ENCODE peak calls at places on chromosomes 5 and 9, in four cellular contexts. M, L, A and X are unnamed samples.

GRCh38 chr9:114096041-114096511 is 3.0 kb downstream of the KIF12 start:
- DNase-seq in M (no peak), L (no peak), A (no peak), X (no peak)

GRCh38 chr5:149118463-149118862 is 22.8 kb upstream of the ABLIM3 start:
- DNase-seq in M (no peak), L (peak), A (no peak), X (no peak)

GRCh38 chr9:93617273-93617672 is 40.9 kb downstream of the PHF2 start:
- DNase-seq in M (no peak), L (no peak), A (no peak), X (no peak)

GRCh38 chr5:173324115-173325001 is 3.9 kb downstream of the STC2 start:
- DNase-seq in M (peak), L (no peak), A (peak), X (peak)

GRCh38 chr5:1437452-1437851 is 7.8 kb downstream of the SLC6A3 start:
- DNase-seq in M (peak), L (peak), A (peak), X (peak)

GRCh38 chr5:88664630-88665029 is 218.4 kb downstream of the MEF2C start:
- DNase-seq in M (no peak), L (no peak), A (no peak), X (no peak)

GRCh38 chr9:26510137-26510536 is 382.5 kb downstream of the CAAP1 start:
- DNase-seq in M (no peak), L (no peak), A (no peak), X (no peak)

GRCh38 chr9:71634753-71635152 is 133.6 kb downstream of the CEMIP2 start:
- DNase-seq in M (no peak), L (no peak), A (no peak), X (no peak)

GRCh38 chr5:76521240-76521758 is 101.9 kb downstream of the F2RL2 start:
- DNase-seq in M (peak), L (peak), A (no peak), X (peak)

GRCh38 chr5:157222506-157223230 is 42.0 kb downstream of the ITK start:
- DNase-seq in M (peak), L (no peak), A (no peak), X (peak)

GRCh38 chr5:177592905-177593304 is 902 bp downstream of the TMED9 start:
- DNase-seq in M (no peak), L (no peak), A (no peak), X (no peak)

GRCh38 chr9:133261103-133261752 is 13.8 kb downstream of the ABO start:
- DNase-seq in M (no peak), L (no peak), A (no peak), X (no peak)

GRCh38 chr5:177458122-177458681 is 11.6 kb downstream of the PRR7 start:
- DNase-seq in M (no peak), L (no peak), A (no peak), X (no peak)

GRCh38 chr9:114487607-114488300 is 17.5 kb downstream of the WHRN start:
- DNase-seq in M (peak), L (peak), A (peak), X (peak)

DNA sequence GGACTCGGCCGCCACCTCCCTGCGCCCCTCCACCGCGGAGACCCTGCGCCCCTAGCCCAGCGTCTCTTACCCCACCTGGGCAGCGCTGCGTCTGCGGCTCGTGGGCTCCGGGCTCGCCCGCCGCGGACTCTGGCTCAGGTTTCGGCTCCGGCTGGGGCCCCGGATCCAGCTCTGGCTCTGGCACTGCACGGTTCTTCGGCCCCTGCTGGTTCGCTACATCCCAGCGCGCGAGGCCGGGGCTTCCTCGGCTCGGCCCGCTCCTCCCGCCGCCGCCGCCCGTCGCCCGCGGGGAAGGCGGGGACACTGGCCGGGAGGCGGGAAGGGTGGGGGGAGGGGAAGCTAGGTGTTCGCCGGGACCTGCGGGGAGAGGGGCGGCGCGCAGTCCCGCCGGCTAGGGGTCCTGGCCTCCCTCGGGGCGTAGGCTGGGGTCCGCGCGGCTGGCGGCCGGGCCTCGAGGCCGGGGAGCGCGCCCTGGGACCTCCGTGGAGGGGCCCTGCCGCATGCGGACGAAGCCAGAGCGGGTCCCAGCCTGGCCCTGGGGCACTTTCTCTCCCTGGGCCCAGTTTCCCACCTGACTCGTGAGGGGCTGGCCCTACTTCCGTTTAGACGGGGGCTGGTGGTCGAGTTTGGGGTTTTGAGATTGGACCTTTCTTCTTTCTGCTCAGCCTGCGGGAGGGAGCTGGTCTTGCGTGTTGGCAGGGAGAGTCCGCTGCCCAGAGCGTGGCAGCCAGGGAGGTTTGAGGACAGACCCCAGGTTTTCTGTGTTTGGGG is 5.7 kb upstream of the PITX1 start:
- DNase-seq in M (no peak), L (no peak), A (no peak), X (no peak)
- H3K4me3 ChIP-seq in M (no peak), L (peak), A (peak), X (no peak)

GRCh38 chr5:38258319-38259061 is at the start of gene EGFLAM:
- DNase-seq in M (no peak), L (peak), A (no peak), X (no peak)

GRCh38 chr5:38263983-38264382 is 5.6 kb downstream of the EGFLAM start:
- DNase-seq in M (no peak), L (no peak), A (no peak), X (no peak)

GRCh38 chr5:38257236-38258036 is 923 bp upstream of the EGFLAM start:
- DNase-seq in M (no peak), L (no peak), A (no peak), X (no peak)

GRCh38 chr5:38258037-38258318 is 381 bp upstream of the EGFLAM start:
- DNase-seq in M (no peak), L (no peak), A (no peak), X (no peak)

DNA sequence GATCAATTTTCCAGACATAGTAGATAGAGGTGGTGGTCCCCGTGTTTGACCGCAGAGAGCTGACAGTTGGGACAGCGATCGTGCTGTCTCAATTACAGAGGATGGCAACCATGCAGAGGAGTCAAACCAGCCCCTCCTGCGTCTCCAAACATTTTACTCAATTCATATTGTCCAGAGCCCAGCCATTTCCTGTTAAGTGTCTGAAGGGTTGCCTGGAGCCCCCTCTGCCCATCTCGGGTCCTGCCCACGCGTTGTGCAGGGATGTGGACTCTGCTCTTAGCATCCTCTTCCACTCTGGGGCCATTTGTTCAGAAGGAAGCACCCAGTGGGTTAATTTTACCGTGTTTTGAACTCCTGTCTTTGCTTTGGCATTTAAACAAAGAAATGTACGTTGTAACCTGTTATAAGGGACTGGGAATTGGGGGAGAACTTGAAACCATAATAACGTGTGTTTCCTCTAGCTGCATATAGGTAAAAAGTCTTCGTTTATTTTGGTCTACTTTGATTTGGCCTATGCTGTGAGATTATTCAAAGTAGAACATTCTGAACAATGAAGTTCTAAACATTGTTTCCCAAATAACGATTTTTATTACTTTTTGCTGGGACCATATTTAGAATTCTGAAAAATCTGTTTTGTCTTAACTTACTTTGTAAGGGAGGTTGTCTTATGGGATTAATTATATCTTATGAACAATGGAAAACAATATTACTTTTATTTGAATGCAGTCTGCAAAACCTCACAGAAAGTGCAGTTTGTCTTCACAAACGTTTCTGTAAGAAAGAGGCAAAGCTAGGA is 901 bp downstream of the EGFLAM start:
- DNase-seq in M (no peak), L (no peak), A (no peak), X (no peak)
- TF ChIP-seq CTCF in M (no peak), L (no peak), A (no peak), X (no peak)

GRCh38 chr5:131381011-131381410 is 117.2 kb downstream of the CDC42SE2 start:
- DNase-seq in M (no peak), L (no peak), A (no peak), X (peak)

GRCh38 chr5:131377785-131378325 is 114.0 kb downstream of the CDC42SE2 start:
- DNase-seq in M (no peak), L (no peak), A (no peak), X (peak)

GRCh38 chr5:131379071-131379538 is 115.3 kb downstream of the CDC42SE2 start:
- DNase-seq in M (no peak), L (peak), A (no peak), X (peak)

GRCh38 chr5:131381792-131382191 is 117.9 kb downstream of the CDC42SE2 start:
- DNase-seq in M (no peak), L (no peak), A (no peak), X (no peak)

DNA sequence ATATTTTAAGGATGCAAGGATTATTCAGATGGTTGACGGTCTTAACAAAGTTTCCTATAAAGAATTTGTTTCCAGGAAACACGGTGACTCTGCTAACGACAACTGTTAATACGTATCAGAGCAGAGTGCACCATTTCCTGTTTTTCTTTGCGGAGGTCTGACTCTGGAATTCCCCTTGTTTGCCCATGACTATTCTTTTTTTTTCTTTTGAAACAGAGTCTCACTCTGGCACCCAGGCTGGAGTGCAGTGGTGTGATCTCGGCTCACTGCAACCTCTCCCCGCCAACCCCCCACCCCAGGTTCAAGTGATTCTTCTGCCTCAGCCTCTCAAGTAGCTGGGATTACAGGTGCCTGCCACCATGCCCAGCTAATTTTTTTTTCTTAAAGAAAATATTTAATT is 115.9 kb downstream of the CDC42SE2 start:
- DNase-seq in M (no peak), L (peak), A (no peak), X (peak)
- H3K4me3 ChIP-seq in M (no peak), L (no peak), A (no peak), X (no peak)

GRCh38 chr9:79256691-79257213 is 315.0 kb upstream of the TLE4 start:
- DNase-seq in M (peak), L (no peak), A (no peak), X (peak)
- TF ChIP-seq CTCF in M (no peak), L (no peak), A (no peak), X (no peak)

GRCh38 chr5:160039810-160040470 is 31.0 kb downstream of the TTC1 start:
- DNase-seq in M (no peak), L (peak), A (no peak), X (peak)

GRCh38 chr5:160036243-160036642 is 27.3 kb downstream of the TTC1 start:
- DNase-seq in M (no peak), L (no peak), A (no peak), X (no peak)

GRCh38 chr5:160036884-160037283 is 27.9 kb downstream of the TTC1 start:
- DNase-seq in M (no peak), L (no peak), A (no peak), X (no peak)

GRCh38 chr5:160042674-160043073 is 33.7 kb downstream of the TTC1 start:
- DNase-seq in M (no peak), L (no peak), A (no peak), X (no peak)

GRCh38 chr5:160040471-160040835 is 31.5 kb downstream of the TTC1 start:
- DNase-seq in M (no peak), L (no peak), A (no peak), X (no peak)
- H3K4me3 ChIP-seq in M (no peak), L (no peak), A (no peak), X (no peak)

GRCh38 chr5:141366016-141366896 is 2.3 kb downstream of the PCDHGA5 start:
- DNase-seq in M (no peak), L (no peak), A (no peak), X (no peak)

GRCh38 chr5:141374627-141375026 is 936 bp downstream of the PCDHGA6 start:
- DNase-seq in M (no peak), L (no peak), A (no peak), X (no peak)

GRCh38 chr5:141373673-141374317 is at the start of gene PCDHGA6:
- DNase-seq in M (peak), L (peak), A (no peak), X (peak)

GRCh38 chr5:141371572-141372475 is 1.8 kb downstream of the PCDHGB3 start:
- DNase-seq in M (no peak), L (no peak), A (no peak), X (no peak)

DNA sequence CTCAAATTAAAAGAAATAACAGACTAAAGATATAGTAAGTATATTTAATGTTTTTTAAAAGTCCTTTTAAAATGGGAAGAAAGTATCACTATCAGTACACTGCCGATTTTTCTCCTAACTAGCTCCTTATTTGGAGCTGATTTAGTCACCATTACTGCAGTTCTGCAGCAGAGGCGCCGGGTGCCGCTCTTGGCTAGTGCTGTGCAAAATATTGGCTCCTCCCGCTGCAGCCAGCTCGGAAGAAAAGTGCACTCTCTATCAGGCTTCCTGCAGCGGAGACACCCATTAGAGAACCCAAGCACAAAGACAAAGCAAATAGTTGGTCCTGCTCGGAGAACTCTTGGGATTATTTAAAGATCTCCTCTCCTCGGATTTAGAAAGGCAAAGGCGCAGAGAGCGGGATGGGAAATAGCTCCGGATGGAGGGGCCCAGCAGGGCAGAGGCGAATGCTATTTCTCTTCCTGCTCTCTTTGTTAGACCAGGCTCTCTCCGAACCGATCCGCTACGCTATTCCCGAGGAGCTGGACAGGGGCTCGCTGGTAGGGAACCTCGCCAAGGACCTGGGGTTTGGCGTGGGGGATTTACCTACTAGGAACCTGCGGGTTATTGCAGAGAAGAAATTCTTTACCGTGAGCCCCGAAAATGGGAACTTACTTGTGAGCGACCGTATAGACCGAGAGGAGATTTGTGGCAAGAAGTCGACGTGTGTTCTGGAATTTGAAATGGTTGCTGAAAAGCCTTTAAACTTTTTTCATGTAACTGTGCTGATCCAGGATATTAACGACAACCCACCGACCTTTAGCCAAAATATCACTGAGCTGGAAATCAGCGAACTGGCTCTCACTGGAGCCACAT is at the start of gene PCDHGB3:
- DNase-seq in M (peak), L (peak), A (no peak), X (peak)
- TF ChIP-seq CTCF in M (peak), L (peak), A (no peak), X (peak)

GRCh38 chr9:1938675-1939170 is 76.4 kb upstream of the SMARCA2 start:
- DNase-seq in M (no peak), L (no peak), A (no peak), X (no peak)
- H3K4me3 ChIP-seq in M (no peak), L (no peak), A (no peak), X (no peak)